ENCODE peak calls at places on chromosomes 12 and 14, in four cellular contexts. L, Q, G and K are unnamed samples.

GRCh38 chr14:20560961-20561360 is at the start of gene RNASE9:
- DNase-seq in L (no peak), Q (no peak), G (no peak), K (no peak)

GRCh38 chr12:20350495-20350894 is 17.8 kb upstream of the PDE3A start:
- DNase-seq in L (no peak), Q (peak; percentile 21), G (no peak), K (no peak)

GRCh38 chr12:121538699-121539061 is 42.1 kb downstream of the KDM2B start:
- DNase-seq in L (no peak), Q (no peak), G (no peak), K (peak; percentile 33)

GRCh38 chr14:68894123-68894522 is 85.0 kb downstream of the ACTN1 start:
- DNase-seq in L (peak; percentile 49), Q (no peak), G (no peak), K (no peak)

GRCh38 chr12:45725631-45726593 is 3.6 kb upstream of the ARID2 start:
- DNase-seq in L (no peak), Q (peak; percentile 67), G (no peak), K (peak; percentile 53)

GRCh38 chr12:49705479-49706267 is 1.5 kb downstream of the FMNL3 start:
- DNase-seq in L (peak; percentile 39), Q (peak; percentile 72), G (no peak), K (peak; percentile 31)

GRCh38 chr14:25411933-25412757 is 362.2 kb upstream of the STXBP6 start:
- DNase-seq in L (no peak), Q (peak; percentile 9), G (no peak), K (peak; percentile 6)

GRCh38 chr14:99252940-99253868 is 18.8 kb downstream of the BCL11B start:
- DNase-seq in L (no peak), Q (no peak), G (no peak), K (no peak)

GRCh38 chr12:101855364-101855884 is 22.0 kb upstream of the DRAM1 start:
- DNase-seq in L (no peak), Q (peak; percentile 49), G (no peak), K (peak; percentile 77)

GRCh38 chr12:19819231-19819630 is 379.9 kb downstream of the AEBP2 start:
- DNase-seq in L (peak; percentile 52), Q (no peak), G (no peak), K (no peak)

GRCh38 chr12:24109381-24110039 is 160.0 kb upstream of the SOX5 start:
- DNase-seq in L (no peak), Q (no peak), G (no peak), K (peak; percentile 40)

GRCh38 chr12:75446857-75447256 is 33.7 kb upstream of the GLIPR1 start:
- DNase-seq in L (no peak), Q (peak; percentile 80), G (no peak), K (peak; percentile 80)

GRCh38 chr14:55271572-55272414 is 572 bp downstream of the FBXO34 start:
- DNase-seq in L (peak; percentile 66), Q (peak; percentile 85), G (peak; percentile 77), K (peak; percentile 69)

GRCh38 chr12:64780531-64781373 is 21.5 kb upstream of the GNS start:
- DNase-seq in L (no peak), Q (peak; percentile 33), G (peak; percentile 58), K (peak; percentile 36)

GRCh38 chr14:61418749-61419148 is 97.4 kb downstream of the PRKCH start:
- DNase-seq in L (no peak), Q (no peak), G (no peak), K (no peak)

GRCh38 chr12:64395739-64396138 is 5.2 kb upstream of the C12orf56 start:
- DNase-seq in L (no peak), Q (peak; percentile 61), G (no peak), K (no peak)

GRCh38 chr12:69671597-69671996 is 27.5 kb downstream of the BEST3 start:
- DNase-seq in L (no peak), Q (no peak), G (no peak), K (no peak)

GRCh38 chr12:108065061-108065460 is 64.0 kb upstream of the WSCD2 start:
- DNase-seq in L (no peak), Q (no peak), G (no peak), K (no peak)
- H3K4me3 ChIP-seq in L (no peak overlapping the region), Q (no peak overlapping the region), G (no peak overlapping the region), K (no peak overlapping the region)

GRCh38 chr12:39417916-39418315 is 25.0 kb downstream of the KIF21A start:
- DNase-seq in L (no peak), Q (no peak), G (no peak), K (peak; percentile 13)
- H3K4me3 ChIP-seq in L (no peak overlapping the region), Q (no peak overlapping the region), G (no peak overlapping the region), K (no peak overlapping the region)

GRCh38 chr12:53683494-53683893 is 7.6 kb upstream of the ATP5MC2 start:
- DNase-seq in L (no peak), Q (no peak), G (no peak), K (no peak)

GRCh38 chr12:53675701-53676607 is at the start of gene ATP5MC2:
- DNase-seq in L (peak; percentile 97), Q (peak; percentile 99), G (peak; percentile 96), K (peak; percentile 99)

GRCh38 chr12:53676715-53677611 is 1.1 kb upstream of the ATP5MC2 start:
- DNase-seq in L (peak; percentile 33), Q (peak; percentile 78), G (no peak), K (no peak)

GRCh38 chr12:53674977-53675700 is 744 bp downstream of the ATP5MC2 start:
- DNase-seq in L (no peak), Q (no peak), G (no peak), K (peak; percentile 5)

DNA sequence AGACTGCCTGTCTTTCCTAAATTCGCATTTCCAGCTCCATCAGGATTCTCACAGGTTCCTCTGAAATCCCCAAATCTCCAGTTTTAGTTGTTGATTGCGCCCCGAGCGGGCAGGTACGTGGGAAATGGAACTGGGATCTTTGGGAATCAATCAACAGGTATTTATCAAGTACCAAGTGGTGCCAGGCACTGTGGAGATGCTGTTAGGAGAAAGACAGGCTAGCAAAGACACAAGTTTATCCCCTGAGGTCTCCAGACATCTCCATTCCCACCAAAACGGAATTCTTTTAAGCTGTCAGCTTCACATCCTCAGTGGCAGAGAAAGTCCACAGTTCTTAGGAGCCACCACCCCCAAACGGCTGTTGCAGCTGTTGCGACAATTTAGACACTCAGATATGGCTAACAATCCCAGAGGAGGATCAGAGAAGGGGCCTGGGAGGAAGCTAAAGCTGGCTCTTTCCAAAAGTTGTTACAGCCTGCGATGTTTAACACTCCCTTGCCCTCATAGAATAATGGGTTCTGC is 1.8 kb upstream of the ATP5MC2 start:
- DNase-seq in L (no peak), Q (peak; percentile 37), G (no peak), K (no peak)
- H3K4me3 ChIP-seq in L (peak overlapping the region; percentile 71), Q (peak overlapping the region; percentile 33), G (no peak overlapping the region), K (no peak overlapping the region)

GRCh38 chr14:89060191-89060590 is 235.7 kb downstream of the TTC8 start:
- DNase-seq in L (no peak), Q (peak; percentile 47), G (no peak), K (no peak)

GRCh38 chr14:89058707-89059106 is 234.3 kb downstream of the TTC8 start:
- DNase-seq in L (no peak), Q (peak; percentile 14), G (no peak), K (no peak)

GRCh38 chr14:89061696-89062095 is 237.2 kb downstream of the TTC8 start:
- DNase-seq in L (no peak), Q (no peak), G (no peak), K (no peak)

GRCh38 chr14:89053303-89053702 is 228.9 kb downstream of the TTC8 start:
- DNase-seq in L (no peak), Q (no peak), G (no peak), K (no peak)

DNA sequence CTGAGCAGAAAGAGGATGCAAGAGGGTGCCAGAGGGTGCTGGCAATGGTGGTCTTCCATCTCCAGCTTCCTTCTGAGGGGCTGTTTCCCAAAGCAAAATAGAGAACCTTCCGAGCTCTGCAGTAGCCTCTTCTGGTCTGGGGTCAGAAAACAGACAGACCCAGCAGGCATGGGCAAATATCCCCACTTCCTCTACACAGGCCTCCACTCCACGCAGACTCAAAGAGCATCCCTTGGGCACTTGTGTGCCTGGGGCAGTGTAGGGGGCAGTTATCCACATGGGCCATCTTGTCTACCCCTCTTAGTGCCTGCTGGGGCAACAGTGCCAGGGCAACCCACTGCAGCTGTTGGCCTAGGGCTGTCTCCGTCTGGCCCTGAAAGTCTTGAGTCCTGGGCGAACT is 231.9 kb downstream of the TTC8 start:
- DNase-seq in L (no peak), Q (no peak), G (no peak), K (no peak)
- H3K4me3 ChIP-seq in L (no peak overlapping the region), Q (no peak overlapping the region), G (no peak overlapping the region), K (no peak overlapping the region)

GRCh38 chr12:92136883-92137582 is 8.6 kb downstream of the BTG1 start:
- DNase-seq in L (no peak), Q (peak; percentile 91), G (no peak), K (peak; percentile 90)
- H3K4me3 ChIP-seq in L (no peak overlapping the region), Q (no peak overlapping the region), G (no peak overlapping the region), K (no peak overlapping the region)

DNA sequence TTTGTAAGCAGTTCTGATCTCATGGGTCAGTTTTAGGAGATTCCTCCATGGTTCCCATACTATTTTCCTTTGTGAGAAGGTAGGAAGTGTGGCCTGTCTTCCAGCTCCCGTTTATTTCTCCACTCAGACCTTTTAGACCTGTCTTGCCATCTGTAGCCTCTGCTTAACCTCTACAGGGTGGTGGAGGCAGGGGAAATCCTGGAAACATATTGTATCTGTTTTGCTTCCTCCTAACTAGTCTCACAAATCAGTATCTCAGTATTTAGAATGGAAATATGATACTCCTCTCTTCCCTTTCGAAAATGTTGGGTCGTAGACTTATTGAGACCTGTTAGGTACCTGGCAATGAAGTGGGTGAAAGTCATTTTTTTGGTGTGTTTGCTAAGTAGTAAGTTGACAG is 399.4 kb upstream of the RGS6 start:
- DNase-seq in L (no peak), Q (no peak), G (no peak), K (no peak)
- H3K4me3 ChIP-seq in L (no peak overlapping the region), Q (no peak overlapping the region), G (no peak overlapping the region), K (no peak overlapping the region)

GRCh38 chr14:93103392-93104080 is 12.2 kb downstream of the ITPK1 start:
- DNase-seq in L (no peak), Q (no peak), G (no peak), K (no peak)
- H3K4me3 ChIP-seq in L (no peak overlapping the region), Q (no peak overlapping the region), G (no peak overlapping the region), K (no peak overlapping the region)

GRCh38 chr12:46771268-46771837 is 54.4 kb downstream of the SLC38A4 start:
- DNase-seq in L (no peak), Q (peak; percentile 53), G (no peak), K (no peak)
- H3K4me3 ChIP-seq in L (no peak overlapping the region), Q (no peak overlapping the region), G (no peak overlapping the region), K (no peak overlapping the region)

GRCh38 chr12:115811066-115811465 is 466.4 kb downstream of the MED13L start:
- DNase-seq in L (no peak), Q (no peak), G (no peak), K (no peak)
- H3K4me3 ChIP-seq in L (no peak overlapping the region), Q (no peak overlapping the region), G (no peak overlapping the region), K (no peak overlapping the region)

GRCh38 chr14:75401356-75401755 is 26.5 kb upstream of the JDP2 start:
- DNase-seq in L (peak; percentile 80), Q (no peak), G (no peak), K (no peak)
- H3K4me3 ChIP-seq in L (peak overlapping the region; percentile 3), Q (no peak overlapping the region), G (no peak overlapping the region), K (no peak overlapping the region)